ENCODE peak calls at places on chromosome 12, in eight cellular contexts. E is cardiac muscle cell; U is heart left ventricle; N is Peyer's patch; Z is hepatocyte; I is neural progenitor cell; Q is RWPE2; X is CD8-positive, alpha-beta T cell. L is an unnamed sample.

GRCh38 chr12:230925-231671 is 17.1 kb upstream of the SLC6A12 start:
- DNase-seq in E (no peak), U (no peak), N (no peak), Z (no peak), I (peak), Q (no peak), X (no peak), L (no peak)

GRCh38 chr12:81596558-81596957 is 162.6 kb downstream of the PPFIA2 start:
- DNase-seq in E (peak), U (no peak), N (no peak), Z (no peak), I (no peak), Q (no peak), X (no peak), L (no peak)

GRCh38 chr12:111584959-111585358 is 14.2 kb downstream of the ATXN2 start:
- DNase-seq in E (no peak), U (no peak), N (no peak), Z (no peak), I (no peak), Q (no peak), X (no peak), L (no peak)

GRCh38 chr12:78977463-78977862 is 112.9 kb downstream of the SYT1 start:
- DNase-seq in E (no peak), U (no peak), N (no peak), Z (no peak), I (no peak), Q (no peak), X (no peak), L (no peak)

GRCh38 chr12:89873745-89874144 is 165.1 kb upstream of the ATP2B1 start:
- DNase-seq in E (peak), U (no peak), N (no peak), Z (no peak), I (no peak), Q (no peak), X (no peak), L (peak)

GRCh38 chr12:3130053-3130805 is 53.0 kb downstream of the TSPAN9 start:
- DNase-seq in E (no peak), U (peak), N (no peak), Z (no peak), I (no peak), Q (no peak), X (no peak), L (no peak)

GRCh38 chr12:127987199-127987901 is 279.6 kb upstream of the TMEM132C start:
- DNase-seq in E (peak), U (no peak), N (no peak), Z (no peak), I (no peak), Q (no peak), X (no peak), L (peak)

GRCh38 chr12:69392146-69392928 is 32.8 kb downstream of the YEATS4 start:
- DNase-seq in E (no peak), U (no peak), N (no peak), Z (no peak), I (no peak), Q (no peak), X (no peak), L (peak)

GRCh38 chr12:6171409-6172015 is 28.7 kb upstream of the CD9 start:
- DNase-seq in E (no peak), U (peak), N (no peak), Z (no peak), I (no peak), Q (no peak), X (no peak), L (no peak)

GRCh38 chr12:76085159-76085868 is 829 bp upstream of the NAP1L1 start:
- DNase-seq in E (peak), U (no peak), N (no peak), Z (peak), I (no peak), Q (no peak), X (peak), L (peak)

GRCh38 chr12:77229640-77230442 is 164.5 kb upstream of the E2F7 start:
- DNase-seq in E (no peak), U (no peak), N (no peak), Z (no peak), I (no peak), Q (no peak), X (no peak), L (peak)

GRCh38 chr12:47715393-47715876 is 9.6 kb upstream of the RPAP3 start:
- DNase-seq in E (peak), U (peak), N (peak), Z (peak), I (peak), Q (no peak), X (peak), L (peak)

GRCh38 chr12:12452326-12452725 is 95.4 kb downstream of the BORCS5 start:
- DNase-seq in E (no peak), U (no peak), N (no peak), Z (no peak), I (no peak), Q (no peak), X (no peak), L (no peak)

GRCh38 chr12:109621271-109621671 is 47.7 kb downstream of the MVK start:
- DNase-seq in E (no peak), U (no peak), N (no peak), Z (no peak), I (no peak), Q (no peak), X (no peak), L (peak)

GRCh38 chr12:92133795-92134637 is 11.6 kb downstream of the BTG1 start:
- DNase-seq in E (no peak), U (no peak), N (no peak), Z (no peak), I (no peak), Q (no peak), X (no peak), L (no peak)

GRCh38 chr12:11059784-11060183 is 2.3 kb downstream of the TAS2R46 start:
- DNase-seq in E (no peak), U (no peak), N (no peak), Z (no peak), I (no peak), Q (no peak), X (no peak), L (peak)

GRCh38 chr12:117686911-117687377 is 281.8 kb downstream of the KSR2 start:
- DNase-seq in E (no peak), U (no peak), N (peak), Z (peak), I (no peak), Q (peak), X (no peak), L (peak)

GRCh38 chr12:111046896-111047295 is 126.5 kb upstream of the MYL2 start:
- DNase-seq in E (no peak), U (no peak), N (no peak), Z (no peak), I (no peak), Q (peak), X (no peak), L (no peak)

GRCh38 chr12:8018666-8019581 is 13.6 kb upstream of the FOXJ2 start:
- DNase-seq in E (peak), U (no peak), N (no peak), Z (no peak), I (peak), Q (no peak), X (no peak), L (peak)

GRCh38 chr12:48693572-48693971 is 11.5 kb upstream of the KANSL2 start:
- DNase-seq in E (no peak), U (no peak), N (no peak), Z (no peak), I (no peak), Q (no peak), X (no peak), L (no peak)

GRCh38 chr12:69688496-69689427 is 10.3 kb downstream of the BEST3 start:
- DNase-seq in E (peak), U (peak), N (peak), Z (peak), I (peak), Q (peak), X (peak), L (peak)

GRCh38 chr12:109524466-109525278 is 47.2 kb downstream of the UBE3B start:
- DNase-seq in E (no peak), U (no peak), N (peak), Z (no peak), I (peak), Q (no peak), X (no peak), L (no peak)

GRCh38 chr12:132218915-132219314 is 74.7 kb downstream of the NOC4L start:
- DNase-seq in E (peak), U (no peak), N (no peak), Z (no peak), I (peak), Q (no peak), X (no peak), L (no peak)

GRCh38 chr12:78018939-78019338 is 188.2 kb downstream of the NAV3 start:
- DNase-seq in E (no peak), U (no peak), N (no peak), Z (no peak), I (no peak), Q (no peak), X (no peak), L (no peak)

GRCh38 chr12:92597997-92598396 is 104.8 kb upstream of the PLEKHG7 start:
- DNase-seq in E (no peak), U (no peak), N (no peak), Z (no peak), I (no peak), Q (no peak), X (no peak), L (peak)

GRCh38 chr12:66115083-66115600 is 15.4 kb downstream of the LLPH start:
- DNase-seq in E (no peak), U (no peak), N (no peak), Z (no peak), I (no peak), Q (no peak), X (no peak), L (no peak)

GRCh38 chr12:5648692-5649338 is 216.9 kb downstream of the NTF3 start:
- DNase-seq in E (peak), U (no peak), N (no peak), Z (peak), I (peak), Q (no peak), X (no peak), L (peak)

GRCh38 chr12:103877288-103877687 is 36.3 kb upstream of the NT5DC3 start:
- DNase-seq in E (no peak), U (no peak), N (no peak), Z (no peak), I (no peak), Q (no peak), X (no peak), L (no peak)

GRCh38 chr12:116662612-116663144 is 75.2 kb downstream of the SPRING1 start:
- DNase-seq in E (no peak), U (no peak), N (peak), Z (peak), I (peak), Q (no peak), X (no peak), L (peak)

GRCh38 chr12:7046383-7047143 is 14.0 kb upstream of the C1S start:
- DNase-seq in E (no peak), U (no peak), N (no peak), Z (no peak), I (no peak), Q (no peak), X (no peak), L (no peak)

GRCh38 chr12:43579240-43579639 is 27.2 kb upstream of the ADAMTS20 start:
- DNase-seq in E (no peak), U (no peak), N (no peak), Z (peak), I (no peak), Q (no peak), X (no peak), L (peak)

GRCh38 chr12:101793401-101793800 is 37.4 kb downstream of the GNPTAB start:
- DNase-seq in E (no peak), U (no peak), N (no peak), Z (no peak), I (no peak), Q (no peak), X (no peak), L (peak)

GRCh38 chr12:95940514-95940913 is 1.9 kb downstream of the CCDC38 start:
- DNase-seq in E (no peak), U (no peak), N (no peak), Z (no peak), I (no peak), Q (no peak), X (no peak), L (no peak)

GRCh38 chr12:10715491-10715890 is 7.6 kb downstream of the YBX3 start:
- DNase-seq in E (no peak), U (no peak), N (no peak), Z (no peak), I (no peak), Q (no peak), X (no peak), L (no peak)

GRCh38 chr12:128715485-128715884 is 108.3 kb downstream of the SLC15A4 start:
- DNase-seq in E (no peak), U (no peak), N (no peak), Z (no peak), I (no peak), Q (no peak), X (no peak), L (no peak)

GRCh38 chr12:59084758-59085383 is 164.6 kb upstream of the LRIG3 start:
- DNase-seq in E (peak), U (no peak), N (no peak), Z (peak), I (peak), Q (no peak), X (no peak), L (peak)

GRCh38 chr12:111099186-111099585 is 178.8 kb upstream of the MYL2 start:
- DNase-seq in E (no peak), U (no peak), N (no peak), Z (no peak), I (no peak), Q (no peak), X (no peak), L (no peak)

GRCh38 chr12:112645586-112645985 is 146.0 kb upstream of the RPH3A start:
- DNase-seq in E (no peak), U (no peak), N (no peak), Z (no peak), I (no peak), Q (no peak), X (no peak), L (no peak)

GRCh38 chr12:89348894-89349669 is 3.2 kb downstream of the DUSP6 start:
- DNase-seq in E (no peak), U (no peak), N (no peak), Z (no peak), I (peak), Q (no peak), X (no peak), L (no peak)

GRCh38 chr12:124654666-124655316 is 87.4 kb upstream of the NCOR2 start:
- DNase-seq in E (no peak), U (peak), N (no peak), Z (no peak), I (no peak), Q (no peak), X (no peak), L (no peak)
- H3K4me3 ChIP-seq in E (no peak), U (peak), N (no peak), Z (no peak), I (no peak), Q (no peak), X (no peak), L (no peak)

GRCh38 chr12:54389139-54389508 is 4.6 kb upstream of the ZNF385A start:
- DNase-seq in E (no peak), U (no peak), N (no peak), Z (no peak), I (no peak), Q (no peak), X (no peak), L (no peak)
- H3K27ac ChIP-seq in E (peak), U (no peak), N (no peak), Z (no peak), I (peak), Q (peak), X (no peak), L (no peak)

DNA sequence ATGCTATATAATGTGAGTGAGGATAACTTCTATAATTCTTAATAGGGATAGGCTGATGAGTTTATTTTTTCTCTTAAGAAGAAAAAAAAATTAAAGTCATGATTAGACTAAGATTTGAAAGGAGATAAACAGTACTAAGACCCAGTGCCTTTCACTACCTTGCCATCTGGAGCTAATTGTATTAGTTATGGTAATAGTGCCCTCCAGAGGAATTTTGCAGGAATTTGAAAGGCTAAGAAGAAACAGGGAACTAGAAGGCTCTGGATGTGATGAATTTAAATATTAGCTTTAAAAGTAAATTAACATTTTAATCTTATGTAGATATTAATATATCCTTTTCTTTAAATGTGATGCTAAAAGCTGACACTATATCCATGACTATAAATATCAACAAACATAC is 36.6 kb upstream of the PIK3C2G start:
- DNase-seq in E (peak), U (no peak), N (no peak), Z (peak), I (peak), Q (no peak), X (no peak), L (peak)
- TF ChIP-seq CTCF in E (peak), U (peak), N (peak), Z (peak), I (peak), Q (peak), X (no peak), L (peak)

GRCh38 chr12:105109465-105110212 is 2.1 kb downstream of the WASHC4 start:
- DNase-seq in E (no peak), U (no peak), N (no peak), Z (peak), I (no peak), Q (no peak), X (no peak), L (no peak)
- H3K4me3 ChIP-seq in E (no peak), U (peak), N (peak), Z (peak), I (peak), Q (peak), X (no peak), L (peak)

DNA sequence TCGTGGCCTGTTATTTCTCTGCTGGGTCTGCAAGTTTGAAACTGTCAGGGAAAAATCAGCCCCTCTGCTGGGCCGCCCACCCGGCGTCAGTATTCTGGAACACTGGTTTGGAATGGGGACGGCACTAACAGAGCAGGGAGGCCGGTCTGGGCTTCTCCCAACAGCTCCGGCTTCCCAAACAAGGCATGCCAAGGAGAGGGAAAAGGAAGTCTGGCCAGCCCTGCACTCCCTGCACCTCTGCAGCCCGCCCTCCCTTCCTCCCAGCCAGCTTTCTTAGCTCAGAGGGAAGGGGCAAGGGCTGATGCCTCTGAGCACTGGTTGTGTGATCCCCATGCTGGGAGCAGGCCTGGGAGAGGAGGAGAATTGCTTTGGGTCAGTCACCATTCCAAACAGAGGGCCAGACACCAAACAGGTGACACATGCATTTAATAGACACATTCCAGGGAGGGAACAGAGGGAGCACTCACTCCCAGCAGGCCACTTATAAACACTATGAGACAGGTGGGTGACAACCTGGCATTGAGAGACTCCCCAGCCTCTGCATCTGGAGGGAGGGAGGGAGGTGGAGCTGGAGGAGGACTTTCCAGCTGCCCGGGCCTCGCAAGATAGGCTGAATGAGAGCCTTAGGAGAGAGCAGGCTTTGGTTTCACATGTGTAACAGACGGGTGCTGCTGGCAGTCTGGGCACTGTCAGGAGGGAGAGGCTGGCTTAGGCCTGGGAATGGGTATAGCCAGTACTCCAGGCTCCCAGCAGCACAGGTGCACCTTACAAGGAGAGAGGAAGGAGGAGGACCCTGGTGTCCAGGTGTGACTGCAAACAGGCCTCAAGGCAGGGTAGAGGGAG is 10.3 kb downstream of the KRT75 start:
- DNase-seq in E (no peak), U (no peak), N (peak), Z (no peak), I (no peak), Q (no peak), X (no peak), L (no peak)
- H3K27ac ChIP-seq in E (no peak), U (no peak), N (no peak), Z (peak), I (no peak), Q (no peak), X (no peak), L (no peak)

GRCh38 chr12:94535614-94535932 is 75.9 kb upstream of the CEP83 start:
- DNase-seq in E (no peak), U (no peak), N (no peak), Z (no peak), I (peak), Q (no peak), X (no peak), L (no peak)
- TF ChIP-seq CTCF in E (no peak), U (no peak), N (no peak), Z (no peak), I (peak), Q (no peak), X (no peak), L (no peak)

GRCh38 chr12:124863409-124864325 is at the start of gene SCARB1:
- DNase-seq in E (peak), U (peak), N (peak), Z (peak), I (peak), Q (peak), X (peak), L (peak)

GRCh38 chr12:124861492-124861891 is 2.2 kb downstream of the SCARB1 start:
- DNase-seq in E (no peak), U (peak), N (no peak), Z (peak), I (no peak), Q (no peak), X (no peak), L (peak)

GRCh38 chr12:124864326-124864752 is 675 bp upstream of the SCARB1 start:
- DNase-seq in E (no peak), U (no peak), N (no peak), Z (no peak), I (no peak), Q (no peak), X (no peak), L (no peak)

GRCh38 chr12:124862768-124863408 is 776 bp downstream of the SCARB1 start:
- DNase-seq in E (peak), U (no peak), N (no peak), Z (peak), I (peak), Q (no peak), X (no peak), L (peak)

DNA sequence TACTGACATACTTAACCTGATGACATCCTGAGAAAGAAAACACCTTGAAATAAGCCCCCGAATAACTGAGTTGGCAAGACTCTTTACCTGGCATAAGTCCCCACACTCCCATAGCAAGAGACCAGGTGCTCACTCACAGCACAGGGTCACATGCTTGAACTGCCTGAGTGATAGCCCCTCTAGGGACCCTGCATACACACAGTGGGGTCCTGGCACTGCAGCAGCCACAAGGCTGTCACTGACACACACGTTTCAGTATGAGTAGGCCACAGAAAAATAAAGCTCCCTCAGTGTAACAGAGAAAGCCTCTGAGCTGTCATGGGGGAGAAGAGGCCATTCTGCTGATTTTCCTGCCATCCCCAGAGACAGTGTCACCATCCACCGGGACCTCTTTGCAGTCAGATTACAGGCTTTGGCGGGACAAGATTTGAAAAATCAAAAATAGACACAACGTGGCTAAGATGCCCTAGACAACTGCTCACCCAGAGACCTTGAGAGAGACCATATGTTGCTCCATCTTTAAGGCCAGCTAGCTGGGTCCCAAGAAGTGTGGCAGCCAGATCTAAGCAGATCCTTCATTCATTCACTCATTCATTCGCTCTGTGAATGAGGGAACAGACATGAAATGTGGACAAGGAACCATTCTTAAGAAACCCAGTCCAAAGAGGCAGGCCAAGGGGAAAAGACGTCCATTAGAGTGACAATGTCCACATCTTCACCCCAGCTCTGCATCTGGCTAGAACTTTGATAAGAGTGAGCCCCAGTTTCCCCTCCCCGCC is 1.6 kb downstream of the SCARB1 start:
- DNase-seq in E (no peak), U (no peak), N (no peak), Z (no peak), I (no peak), Q (no peak), X (no peak), L (no peak)
- H3K4me3 ChIP-seq in E (no peak), U (no peak), N (no peak), Z (no peak), I (no peak), Q (peak), X (no peak), L (peak)

GRCh38 chr12:121858318-121858661 is 369 bp downstream of the HPD start:
- DNase-seq in E (no peak), U (no peak), N (no peak), Z (no peak), I (no peak), Q (no peak), X (no peak), L (no peak)
- H3K27ac ChIP-seq in E (no peak), U (peak), N (peak), Z (peak), I (no peak), Q (no peak), X (no peak), L (peak)

L was measured in fibroblast of lung.